ENCODE peak calls at places on chromosomes 16 and 17, in six cellular contexts. One of them, this sample, is unnamed.

GRCh38 chr17:48612854-48613691 is 2.0 kb downstream of the HOXB8 start:
- DNase-seq in GM12891: no peak
- DNase-seq in endothelial cell of umbilical vein: peak
- DNase-seq in GM12878: no peak
- DNase-seq in HL-60: no peak
- DNase-seq in stomach: no peak
- DNase-seq in this sample: peak

GRCh38 chr16:56743840-56744239 is 13.9 kb downstream of the NUP93 start:
- DNase-seq in GM12878: no peak
- DNase-seq in stomach: no peak
- DNase-seq in GM12891: no peak
- DNase-seq in HL-60: no peak
- DNase-seq in endothelial cell of umbilical vein: peak
- DNase-seq in this sample: no peak

GRCh38 chr17:8964801-8965393 is 610 bp downstream of the PIK3R5 start:
- DNase-seq in stomach: no peak
- DNase-seq in HL-60: no peak
- DNase-seq in GM12878: no peak
- DNase-seq in endothelial cell of umbilical vein: no peak
- DNase-seq in GM12891: no peak
- DNase-seq in this sample: no peak

GRCh38 chr17:39674702-39675389 is 6.6 kb downstream of the PNMT start:
- DNase-seq in GM12878: no peak
- DNase-seq in stomach: peak
- DNase-seq in HL-60: no peak
- DNase-seq in endothelial cell of umbilical vein: no peak
- DNase-seq in GM12891: no peak
- DNase-seq in this sample: no peak

GRCh38 chr17:12726131-12726530 is 60.4 kb downstream of the MYOCD start:
- DNase-seq in GM12878: no peak
- DNase-seq in HL-60: no peak
- DNase-seq in GM12891: no peak
- DNase-seq in endothelial cell of umbilical vein: no peak
- DNase-seq in stomach: no peak
- DNase-seq in this sample: no peak

GRCh38 chr17:7403043-7403901 is 625 bp downstream of the TMEM256 start:
- DNase-seq in stomach: peak
- DNase-seq in HL-60: no peak
- DNase-seq in GM12891: no peak
- DNase-seq in GM12878: no peak
- DNase-seq in endothelial cell of umbilical vein: no peak
- DNase-seq in this sample: no peak

GRCh38 chr16:68782198-68783174 is 45.4 kb downstream of the CDH1 start:
- DNase-seq in stomach: no peak
- DNase-seq in GM12878: no peak
- DNase-seq in HL-60: peak
- DNase-seq in endothelial cell of umbilical vein: no peak
- DNase-seq in GM12891: peak
- DNase-seq in this sample: peak

GRCh38 chr16:88120812-88121211 is 169.6 kb downstream of the BANP start:
- DNase-seq in GM12878: no peak
- DNase-seq in GM12891: no peak
- DNase-seq in endothelial cell of umbilical vein: no peak
- DNase-seq in stomach: no peak
- DNase-seq in HL-60: no peak
- DNase-seq in this sample: no peak

GRCh38 chr16:2404099-2404498 is 25.1 kb upstream of the CCNF start:
- DNase-seq in stomach: no peak
- DNase-seq in GM12878: no peak
- DNase-seq in GM12891: no peak
- DNase-seq in HL-60: no peak
- DNase-seq in endothelial cell of umbilical vein: no peak
- DNase-seq in this sample: no peak

GRCh38 chr17:13001991-13002615 is 15.7 kb downstream of the ELAC2 start:
- DNase-seq in HL-60: no peak
- DNase-seq in GM12878: no peak
- DNase-seq in endothelial cell of umbilical vein: no peak
- DNase-seq in stomach: no peak
- DNase-seq in GM12891: no peak
- DNase-seq in this sample: no peak

GRCh38 chr17:74497471-74497870 is 31.0 kb downstream of the CD300A start:
- DNase-seq in GM12878: no peak
- DNase-seq in GM12891: no peak
- DNase-seq in endothelial cell of umbilical vein: no peak
- DNase-seq in stomach: no peak
- DNase-seq in HL-60: no peak
- DNase-seq in this sample: no peak

GRCh38 chr16:12173121-12173520 is 196.6 kb downstream of the SNX29 start:
- DNase-seq in HL-60: no peak
- DNase-seq in GM12891: no peak
- DNase-seq in endothelial cell of umbilical vein: no peak
- DNase-seq in stomach: no peak
- DNase-seq in GM12878: no peak
- DNase-seq in this sample: no peak

DNA sequence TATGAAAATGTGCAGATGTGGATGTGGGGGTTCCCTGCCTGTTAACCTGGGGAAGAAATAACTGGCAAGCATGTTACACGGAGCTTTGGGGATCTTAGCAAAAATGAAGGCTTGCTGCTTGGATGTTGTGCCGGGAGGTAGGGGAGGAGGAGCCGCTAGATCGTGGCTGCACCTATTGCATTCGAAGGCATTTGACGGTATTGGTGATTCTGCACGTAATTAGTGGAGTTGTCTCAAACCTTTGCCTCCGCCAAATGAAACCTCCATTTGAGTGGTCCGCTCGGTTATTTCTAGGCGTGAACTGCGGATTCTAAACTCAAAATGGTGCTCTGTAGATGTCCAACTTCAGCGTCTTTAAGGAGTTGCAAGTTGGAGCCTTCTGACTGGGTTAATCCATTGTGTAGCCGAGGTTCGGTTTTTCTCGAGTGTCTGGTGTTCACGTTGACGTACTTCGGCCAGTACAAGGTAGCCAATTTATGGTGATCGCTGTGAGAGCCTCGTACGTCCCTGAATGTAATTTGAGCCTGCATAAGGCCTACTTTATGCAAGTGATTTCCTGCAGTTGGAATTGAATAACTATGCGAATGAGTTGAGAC is 1.5 kb downstream of the TNRC6C start:
- DNase-seq in endothelial cell of umbilical vein: peak
- DNase-seq in stomach: no peak
- DNase-seq in GM12891: no peak
- DNase-seq in HL-60: no peak
- DNase-seq in GM12878: no peak
- DNase-seq in this sample: no peak
- TF ChIP-seq POLR2AphosphoS5 in endothelial cell of umbilical vein: no peak
- TF ChIP-seq POLR2AphosphoS5 in stomach: no peak
- TF ChIP-seq POLR2AphosphoS5 in GM12891: no peak
- TF ChIP-seq POLR2AphosphoS5 in HL-60: no peak
- TF ChIP-seq POLR2AphosphoS5 in GM12878: no peak
- TF ChIP-seq POLR2AphosphoS5 in this sample: no peak

DNA sequence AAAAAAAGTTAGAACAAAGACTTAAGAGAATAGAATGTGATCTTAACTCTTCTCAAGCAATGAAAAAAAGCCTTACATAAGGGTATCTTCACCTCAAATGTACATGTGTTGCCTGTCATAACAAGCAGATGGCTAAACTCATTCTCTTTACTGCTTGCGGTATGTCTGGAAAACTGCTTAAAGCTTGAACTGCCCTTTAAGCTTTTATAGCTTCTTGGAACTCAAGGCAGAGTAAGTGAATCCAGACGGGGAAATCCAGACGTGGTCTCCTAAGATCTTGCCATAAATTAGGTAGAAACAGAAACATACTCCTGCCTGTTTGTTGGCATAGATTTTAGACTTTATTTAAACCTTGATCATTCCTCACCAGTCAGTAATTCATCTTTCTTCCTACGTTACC is 19.6 kb downstream of the CLUAP1 start:
- DNase-seq in GM12878: no peak
- DNase-seq in endothelial cell of umbilical vein: no peak
- DNase-seq in stomach: no peak
- DNase-seq in HL-60: no peak
- DNase-seq in GM12891: no peak
- DNase-seq in this sample: no peak
- TF ChIP-seq POLR2AphosphoS5 in GM12878: no peak
- TF ChIP-seq POLR2AphosphoS5 in endothelial cell of umbilical vein: no peak
- TF ChIP-seq POLR2AphosphoS5 in stomach: no peak
- TF ChIP-seq POLR2AphosphoS5 in HL-60: no peak
- TF ChIP-seq POLR2AphosphoS5 in GM12891: no peak
- TF ChIP-seq POLR2AphosphoS5 in this sample: no peak

DNA sequence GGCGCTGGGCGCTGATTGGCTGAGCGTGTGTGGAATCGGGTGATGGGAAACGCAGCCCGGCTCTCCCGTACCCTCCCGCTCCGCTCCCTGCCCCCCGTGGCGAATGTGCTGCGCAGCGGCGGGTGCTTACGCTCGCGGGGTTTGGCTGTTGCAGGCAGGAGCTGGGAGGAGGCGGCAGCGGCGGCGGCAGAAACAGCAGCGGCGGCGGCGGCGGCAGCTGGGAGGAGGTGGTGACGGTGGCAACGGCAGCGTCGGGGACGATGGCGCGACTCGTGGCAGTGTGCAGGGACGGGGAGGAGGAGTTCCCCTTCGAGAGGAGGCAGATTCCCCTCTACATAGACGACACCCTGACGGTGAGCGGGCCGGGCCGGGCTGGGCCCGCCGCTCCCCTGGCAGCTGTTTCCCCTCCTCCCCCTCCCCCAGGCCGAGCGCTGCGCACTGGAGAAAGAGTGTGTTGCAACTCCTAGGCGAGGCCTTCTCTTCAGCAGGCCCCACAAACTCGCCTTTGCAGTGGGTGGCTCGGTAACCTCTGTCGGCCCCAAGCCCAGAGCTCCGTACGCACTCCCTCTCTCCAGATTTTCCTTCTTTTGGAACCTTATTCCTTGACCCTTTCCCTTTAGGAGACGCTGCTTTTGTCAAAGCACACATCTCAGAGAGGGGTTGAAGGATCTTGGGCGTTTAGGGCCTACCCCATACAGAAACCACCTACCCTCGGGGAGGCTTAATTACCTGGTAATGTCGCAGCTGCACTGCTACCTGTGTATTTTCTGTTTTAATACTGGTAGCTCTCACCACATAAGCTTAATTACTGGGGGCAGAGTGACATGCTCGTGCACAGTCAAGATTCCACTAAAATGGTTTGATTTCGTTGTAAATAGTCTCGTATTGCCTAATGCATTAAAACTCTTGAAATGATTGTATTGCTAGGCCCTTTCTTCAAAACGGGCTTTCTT is 1.0 kb downstream of the GGNBP2 start:
- DNase-seq in GM12891: peak
- DNase-seq in stomach: peak
- DNase-seq in GM12878: peak
- DNase-seq in endothelial cell of umbilical vein: peak
- DNase-seq in HL-60: peak
- DNase-seq in this sample: peak
- TF ChIP-seq POLR2AphosphoS5 in GM12891: no peak
- TF ChIP-seq POLR2AphosphoS5 in stomach: peak
- TF ChIP-seq POLR2AphosphoS5 in GM12878: peak
- TF ChIP-seq POLR2AphosphoS5 in endothelial cell of umbilical vein: peak
- TF ChIP-seq POLR2AphosphoS5 in HL-60: peak
- TF ChIP-seq POLR2AphosphoS5 in this sample: no peak

GRCh38 chr16:31529398-31530312 is 2.0 kb downstream of the AHSP start:
- DNase-seq in GM12878: no peak
- DNase-seq in stomach: no peak
- DNase-seq in endothelial cell of umbilical vein: no peak
- DNase-seq in HL-60: no peak
- DNase-seq in GM12891: no peak
- DNase-seq in this sample: no peak
- TF ChIP-seq POLR2AphosphoS5 in GM12878: no peak
- TF ChIP-seq POLR2AphosphoS5 in stomach: no peak
- TF ChIP-seq POLR2AphosphoS5 in endothelial cell of umbilical vein: no peak
- TF ChIP-seq POLR2AphosphoS5 in HL-60: no peak
- TF ChIP-seq POLR2AphosphoS5 in GM12891: no peak
- TF ChIP-seq POLR2AphosphoS5 in this sample: no peak

GRCh38 chr16:86495756-86496261 is 14.5 kb upstream of the FOXF1 start:
- DNase-seq in stomach: no peak
- DNase-seq in GM12878: no peak
- DNase-seq in endothelial cell of umbilical vein: no peak
- DNase-seq in GM12891: no peak
- DNase-seq in HL-60: no peak
- DNase-seq in this sample: no peak

GRCh38 chr16:86495357-86495701 is 15.0 kb upstream of the FOXF1 start:
- DNase-seq in HL-60: no peak
- DNase-seq in GM12891: no peak
- DNase-seq in stomach: no peak
- DNase-seq in GM12878: no peak
- DNase-seq in endothelial cell of umbilical vein: no peak
- DNase-seq in this sample: no peak

GRCh38 chr16:86496262-86496928 is 13.9 kb upstream of the FOXF1 start:
- DNase-seq in GM12891: no peak
- DNase-seq in stomach: no peak
- DNase-seq in GM12878: no peak
- DNase-seq in HL-60: no peak
- DNase-seq in endothelial cell of umbilical vein: no peak
- DNase-seq in this sample: no peak

GRCh38 chr16:86494039-86494564 is 16.2 kb upstream of the FOXF1 start:
- DNase-seq in GM12878: no peak
- DNase-seq in HL-60: no peak
- DNase-seq in stomach: no peak
- DNase-seq in GM12891: no peak
- DNase-seq in endothelial cell of umbilical vein: no peak
- DNase-seq in this sample: no peak

GRCh38 chr16:86494565-86495356 is 15.6 kb upstream of the FOXF1 start:
- DNase-seq in GM12891: no peak
- DNase-seq in endothelial cell of umbilical vein: no peak
- DNase-seq in HL-60: no peak
- DNase-seq in GM12878: no peak
- DNase-seq in stomach: no peak
- DNase-seq in this sample: no peak
- TF ChIP-seq POLR2AphosphoS5 in GM12891: no peak
- TF ChIP-seq POLR2AphosphoS5 in endothelial cell of umbilical vein: no peak
- TF ChIP-seq POLR2AphosphoS5 in HL-60: no peak
- TF ChIP-seq POLR2AphosphoS5 in GM12878: no peak
- TF ChIP-seq POLR2AphosphoS5 in stomach: peak
- TF ChIP-seq POLR2AphosphoS5 in this sample: no peak

GRCh38 chr17:82835766-82836512 is 3.9 kb downstream of the ZNF750 start:
- DNase-seq in GM12878: no peak
- DNase-seq in HL-60: no peak
- DNase-seq in stomach: no peak
- DNase-seq in GM12891: no peak
- DNase-seq in endothelial cell of umbilical vein: no peak
- DNase-seq in this sample: no peak
- TF ChIP-seq POLR2AphosphoS5 in GM12878: no peak
- TF ChIP-seq POLR2AphosphoS5 in HL-60: no peak
- TF ChIP-seq POLR2AphosphoS5 in stomach: no peak
- TF ChIP-seq POLR2AphosphoS5 in GM12891: no peak
- TF ChIP-seq POLR2AphosphoS5 in endothelial cell of umbilical vein: no peak
- TF ChIP-seq POLR2AphosphoS5 in this sample: no peak

GRCh38 chr16:30893744-30894539 is at the start of gene BCL7C:
- DNase-seq in GM12891: peak
- DNase-seq in HL-60: peak
- DNase-seq in stomach: peak
- DNase-seq in GM12878: no peak
- DNase-seq in endothelial cell of umbilical vein: peak
- DNase-seq in this sample: peak
- TF ChIP-seq POLR2AphosphoS5 in GM12891: no peak
- TF ChIP-seq POLR2AphosphoS5 in HL-60: peak
- TF ChIP-seq POLR2AphosphoS5 in stomach: no peak
- TF ChIP-seq POLR2AphosphoS5 in GM12878: no peak
- TF ChIP-seq POLR2AphosphoS5 in endothelial cell of umbilical vein: no peak
- TF ChIP-seq POLR2AphosphoS5 in this sample: no peak

This sample was measured in GM12892.